ENCODE peak calls at places on chromosomes 11 and 22, in nine cellular contexts. G is AG04450, E is Peyer's patch, Y is iPS DF 6.9, K is upper lobe of right lung, B is GM23248, H is GM23338, S is psoas muscle, U is prostate gland. J is an unnamed sample.

GRCh38 chr11:44004452-44004833 is 43.3 kb upstream of the ACCSL start:
- DNase-seq in G (no peak), E (no peak), Y (no peak), K (no peak), B (no peak), H (no peak), S (no peak), U (no peak), J (no peak)

GRCh38 chr11:13169709-13170108 is 107.9 kb upstream of the BMAL1 start:
- DNase-seq in G (peak), E (no peak), Y (no peak), K (no peak), B (peak), H (no peak), S (no peak), U (no peak), J (no peak)

GRCh38 chr11:94129505-94130335 is 1.1 kb downstream of the PANX1 start:
- DNase-seq in G (no peak), E (no peak), Y (no peak), K (no peak), B (peak), H (no peak), S (no peak), U (peak), J (peak)

GRCh38 chr11:7341551-7341950 is 89.8 kb downstream of the SYT9 start:
- DNase-seq in G (no peak), E (no peak), Y (no peak), K (no peak), B (no peak), H (no peak), S (no peak), U (no peak), J (no peak)

GRCh38 chr11:33692013-33692504 is 8.6 kb downstream of the C11orf91 start:
- DNase-seq in G (peak), E (no peak), Y (no peak), K (no peak), B (peak), H (no peak), S (peak), U (peak), J (no peak)

GRCh38 chr22:50700387-50701075 is 27.9 kb downstream of the SHANK3 start:
- DNase-seq in G (no peak), E (no peak), Y (no peak), K (peak), B (no peak), H (no peak), S (peak), U (no peak), J (no peak)

GRCh38 chr11:29448246-29448877 is 568.5 kb downstream of the KCNA4 start:
- DNase-seq in G (no peak), E (no peak), Y (no peak), K (no peak), B (peak), H (peak), S (no peak), U (no peak), J (no peak)

GRCh38 chr11:128884054-128884453 is 7.1 kb upstream of the KCNJ5 start:
- DNase-seq in G (no peak), E (no peak), Y (no peak), K (no peak), B (no peak), H (no peak), S (no peak), U (no peak), J (no peak)

GRCh38 chr22:45883811-45884170 is 93.2 kb downstream of the WNT7B start:
- DNase-seq in G (no peak), E (no peak), Y (no peak), K (peak), B (no peak), H (no peak), S (no peak), U (no peak), J (no peak)

GRCh38 chr11:36688132-36688531 is 90.1 kb upstream of the RAG2 start:
- DNase-seq in G (no peak), E (no peak), Y (no peak), K (no peak), B (no peak), H (no peak), S (no peak), U (no peak), J (no peak)

GRCh38 chr11:74929431-74930363 is 19.2 kb downstream of the XRRA1 start:
- DNase-seq in G (peak), E (peak), Y (peak), K (no peak), B (peak), H (peak), S (peak), U (peak), J (peak)

GRCh38 chr11:67041602-67042001 is 15.0 kb upstream of the RHOD start:
- DNase-seq in G (no peak), E (no peak), Y (no peak), K (no peak), B (no peak), H (no peak), S (no peak), U (no peak), J (no peak)

GRCh38 chr11:12598330-12599256 is 75.6 kb upstream of the TEAD1 start:
- DNase-seq in G (no peak), E (no peak), Y (no peak), K (no peak), B (no peak), H (no peak), S (no peak), U (no peak), J (peak)

GRCh38 chr11:67436459-67437081 is 912 bp downstream of the PTPRCAP start:
- DNase-seq in G (no peak), E (peak), Y (no peak), K (no peak), B (no peak), H (peak), S (no peak), U (no peak), J (peak)

GRCh38 chr22:50722716-50723428 is 15.1 kb upstream of the ACR start:
- DNase-seq in G (no peak), E (no peak), Y (no peak), K (no peak), B (no peak), H (no peak), S (no peak), U (no peak), J (no peak)

GRCh38 chr11:30758946-30759501 is 172.9 kb upstream of the MPPED2 start:
- DNase-seq in G (no peak), E (no peak), Y (no peak), K (no peak), B (no peak), H (no peak), S (no peak), U (no peak), J (no peak)

GRCh38 chr11:102272047-102272824 is 45.0 kb upstream of the BIRC3 start:
- DNase-seq in G (no peak), E (no peak), Y (no peak), K (no peak), B (no peak), H (no peak), S (no peak), U (no peak), J (no peak)

GRCh38 chr11:114065094-114065493 is 5.6 kb downstream of the ZBTB16 start:
- DNase-seq in G (no peak), E (no peak), Y (no peak), K (no peak), B (no peak), H (no peak), S (no peak), U (no peak), J (no peak)

GRCh38 chr11:82775736-82776346 is 42.2 kb upstream of the FAM181B start:
- DNase-seq in G (peak), E (no peak), Y (peak), K (no peak), B (peak), H (peak), S (no peak), U (no peak), J (peak)

GRCh38 chr11:61477734-61478148 is 30.8 kb upstream of the LRRC10B start:
- DNase-seq in G (no peak), E (peak), Y (no peak), K (peak), B (peak), H (peak), S (peak), U (peak), J (peak)

GRCh38 chr11:59212744-59213573 is at the start of gene MPEG1:
- DNase-seq in G (no peak), E (peak), Y (no peak), K (no peak), B (no peak), H (no peak), S (no peak), U (no peak), J (no peak)

GRCh38 chr11:36928621-36929020 is 330.6 kb upstream of the RAG2 start:
- DNase-seq in G (no peak), E (no peak), Y (no peak), K (no peak), B (no peak), H (no peak), S (no peak), U (no peak), J (no peak)

GRCh38 chr11:127789887-127790286 is 789.3 kb upstream of the KIRREL3 start:
- DNase-seq in G (no peak), E (no peak), Y (no peak), K (no peak), B (peak), H (peak), S (no peak), U (no peak), J (peak)

GRCh38 chr11:70682056-70682455 is 283.7 kb downstream of the CTTN start:
- DNase-seq in G (no peak), E (no peak), Y (no peak), K (no peak), B (no peak), H (no peak), S (no peak), U (no peak), J (no peak)

GRCh38 chr11:42806191-42806590 is 505.6 kb upstream of the API5 start:
- DNase-seq in G (no peak), E (no peak), Y (no peak), K (no peak), B (no peak), H (no peak), S (no peak), U (no peak), J (no peak)

GRCh38 chr11:132024587-132025295 is 654.3 kb downstream of the NTM start:
- DNase-seq in G (peak), E (no peak), Y (no peak), K (no peak), B (peak), H (no peak), S (no peak), U (no peak), J (no peak)

GRCh38 chr11:130180896-130181294 is 21.3 kb downstream of the ST14 start:
- DNase-seq in G (no peak), E (no peak), Y (no peak), K (no peak), B (no peak), H (no peak), S (no peak), U (no peak), J (no peak)

GRCh38 chr11:95908826-95909225 is 15.1 kb downstream of the MTMR2 start:
- DNase-seq in G (no peak), E (no peak), Y (no peak), K (no peak), B (peak), H (no peak), S (no peak), U (no peak), J (no peak)

GRCh38 chr11:6022954-6023353 is 7.6 kb downstream of the OR56A1 start:
- DNase-seq in G (no peak), E (no peak), Y (peak), K (no peak), B (peak), H (peak), S (no peak), U (peak), J (peak)

GRCh38 chr22:32587449-32587848 is 112.8 kb downstream of the FBXO7 start:
- DNase-seq in G (no peak), E (no peak), Y (no peak), K (no peak), B (no peak), H (no peak), S (peak), U (no peak), J (no peak)

GRCh38 chr11:64419818-64420485 is 61.0 kb downstream of the RPS6KA4 start:
- DNase-seq in G (no peak), E (no peak), Y (no peak), K (no peak), B (peak), H (no peak), S (no peak), U (no peak), J (no peak)

DNA sequence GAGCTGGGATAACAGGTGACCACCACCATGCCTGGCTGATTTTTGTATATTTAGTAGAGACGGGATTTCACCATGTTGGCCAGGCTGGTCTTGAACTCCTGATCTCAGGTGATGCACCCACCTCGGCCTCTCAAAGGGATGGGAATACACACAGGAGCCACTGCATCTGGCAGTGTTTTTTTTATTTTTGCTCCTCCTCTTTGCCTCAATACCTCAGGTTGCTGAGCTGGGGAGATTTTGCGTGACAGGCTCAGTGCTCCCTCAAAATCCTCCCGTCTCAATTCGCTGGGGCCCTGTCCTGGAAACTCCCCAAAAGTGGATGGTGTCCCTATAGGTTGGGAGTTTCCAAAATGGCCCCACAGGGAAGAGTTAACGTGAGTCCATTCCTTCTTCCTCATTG is 71.7 kb downstream of the GGTLC2 start:
- DNase-seq in G (no peak), E (no peak), Y (no peak), K (no peak), B (no peak), H (no peak), S (no peak), U (no peak), J (no peak)
- H3K27ac ChIP-seq in G (no peak), E (no peak), Y (no peak), K (no peak), B (no peak), H (no peak), S (no peak), U (no peak), J (no peak)

GRCh38 chr11:26948881-26949280 is 45.0 kb upstream of the FIBIN start:
- DNase-seq in G (no peak), E (no peak), Y (no peak), K (no peak), B (peak), H (no peak), S (no peak), U (no peak), J (no peak)

GRCh38 chr11:26947904-26948639 is 45.8 kb upstream of the FIBIN start:
- DNase-seq in G (no peak), E (no peak), Y (no peak), K (no peak), B (peak), H (no peak), S (no peak), U (no peak), J (no peak)

GRCh38 chr11:26947379-26947844 is 46.5 kb upstream of the FIBIN start:
- DNase-seq in G (peak), E (no peak), Y (no peak), K (no peak), B (peak), H (no peak), S (peak), U (peak), J (no peak)

GRCh38 chr11:26944866-26945664 is 48.8 kb upstream of the FIBIN start:
- DNase-seq in G (no peak), E (no peak), Y (no peak), K (no peak), B (peak), H (no peak), S (no peak), U (no peak), J (no peak)

GRCh38 chr11:26946209-26946828 is 47.6 kb upstream of the FIBIN start:
- DNase-seq in G (no peak), E (no peak), Y (no peak), K (no peak), B (peak), H (no peak), S (no peak), U (no peak), J (no peak)
- H3K27ac ChIP-seq in G (no peak), E (no peak), Y (no peak), K (no peak), B (peak), H (no peak), S (no peak), U (no peak), J (no peak)

DNA sequence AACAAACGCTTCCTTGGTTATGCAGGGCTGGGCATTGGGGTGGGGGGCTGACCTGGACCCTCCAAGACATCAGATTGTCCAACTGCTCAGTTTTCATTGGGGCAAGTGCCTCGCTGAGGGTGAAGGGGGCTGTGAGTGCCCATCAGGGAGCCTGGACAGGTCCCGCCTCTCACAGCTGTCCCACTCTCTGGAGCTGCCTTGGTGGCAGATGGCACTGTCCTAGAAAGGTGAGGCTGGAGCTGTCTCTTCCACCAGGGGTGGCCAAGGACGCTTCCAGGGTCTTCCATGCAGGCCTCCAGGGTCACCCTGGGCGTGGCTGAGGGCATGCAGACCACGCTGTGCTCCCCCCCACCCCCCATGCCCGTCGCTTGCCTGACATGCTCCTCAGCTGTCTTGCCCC is 53.4 kb upstream of the CCDC188 start:
- DNase-seq in G (no peak), E (no peak), Y (no peak), K (no peak), B (no peak), H (no peak), S (no peak), U (no peak), J (no peak)
- H3K27ac ChIP-seq in G (no peak), E (peak), Y (no peak), K (peak), B (no peak), H (no peak), S (no peak), U (no peak), J (no peak)

DNA sequence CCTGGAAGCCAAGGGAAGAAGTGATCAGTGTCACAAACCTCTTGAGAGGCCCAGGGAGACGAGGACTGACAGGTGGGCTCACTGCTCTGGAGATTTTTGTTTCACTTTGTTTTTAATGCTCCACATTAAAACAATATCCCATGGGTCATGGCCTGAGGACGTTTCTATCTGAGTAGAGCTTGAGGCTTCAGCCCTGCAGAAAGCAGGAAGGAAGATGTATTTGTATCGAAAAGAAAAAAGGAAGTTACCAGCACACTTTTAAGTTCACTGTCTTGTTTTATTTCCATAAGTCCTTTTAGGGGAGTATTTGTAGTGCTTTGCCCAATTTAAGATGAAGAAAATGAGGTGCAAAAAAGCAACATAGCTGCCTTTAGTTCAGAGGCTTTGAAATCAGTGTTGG is 191.1 kb downstream of the GRIK4 start:
- DNase-seq in G (no peak), E (no peak), Y (no peak), K (no peak), B (no peak), H (no peak), S (no peak), U (no peak), J (no peak)
- H3K27ac ChIP-seq in G (no peak), E (no peak), Y (no peak), K (no peak), B (no peak), H (no peak), S (no peak), U (no peak), J (no peak)

J was measured in DND-41.